ENCODE peak calls at places on chromosomes 2 and 18, in four cellular contexts. I, H, C and V are unnamed samples.

GRCh38 chr2:3522851-3523481 is 3.6 kb upstream of the ADI1 start:
- DNase-seq in H (no peak), C (no peak), I (no peak), V (peak)

GRCh38 chr2:88055049-88055435 is 541 bp downstream of the KRCC1 start:
- DNase-seq in H (no peak), C (no peak), I (no peak), V (no peak)

GRCh38 chr2:112692496-112692911 is 28.3 kb upstream of the NT5DC4 start:
- DNase-seq in H (peak), I (peak), C (peak), V (peak)

GRCh38 chr2:156455366-156455975 is 19.3 kb downstream of the GPD2 start:
- DNase-seq in I (no peak), H (peak), C (no peak), V (no peak)

GRCh38 chr2:95384854-95385569 is 17.5 kb upstream of the FAHD2A start:
- DNase-seq in I (no peak), C (no peak), H (no peak), V (no peak)

GRCh38 chr18:73279499-73279898 is 411.7 kb upstream of the NETO1 start:
- DNase-seq in C (no peak), H (no peak), I (no peak), V (no peak)

GRCh38 chr18:9915291-9916066 is 1.7 kb downstream of the VAPA start:
- DNase-seq in C (no peak), H (no peak), I (no peak), V (no peak)

GRCh38 chr2:187055463-187055862 is 206.5 kb upstream of the ZSWIM2 start:
- DNase-seq in C (no peak), I (no peak), H (peak), V (no peak)

GRCh38 chr2:135994281-135994680 is 8.9 kb upstream of the DARS1 start:
- DNase-seq in I (no peak), H (no peak), C (no peak), V (no peak)

DNA sequence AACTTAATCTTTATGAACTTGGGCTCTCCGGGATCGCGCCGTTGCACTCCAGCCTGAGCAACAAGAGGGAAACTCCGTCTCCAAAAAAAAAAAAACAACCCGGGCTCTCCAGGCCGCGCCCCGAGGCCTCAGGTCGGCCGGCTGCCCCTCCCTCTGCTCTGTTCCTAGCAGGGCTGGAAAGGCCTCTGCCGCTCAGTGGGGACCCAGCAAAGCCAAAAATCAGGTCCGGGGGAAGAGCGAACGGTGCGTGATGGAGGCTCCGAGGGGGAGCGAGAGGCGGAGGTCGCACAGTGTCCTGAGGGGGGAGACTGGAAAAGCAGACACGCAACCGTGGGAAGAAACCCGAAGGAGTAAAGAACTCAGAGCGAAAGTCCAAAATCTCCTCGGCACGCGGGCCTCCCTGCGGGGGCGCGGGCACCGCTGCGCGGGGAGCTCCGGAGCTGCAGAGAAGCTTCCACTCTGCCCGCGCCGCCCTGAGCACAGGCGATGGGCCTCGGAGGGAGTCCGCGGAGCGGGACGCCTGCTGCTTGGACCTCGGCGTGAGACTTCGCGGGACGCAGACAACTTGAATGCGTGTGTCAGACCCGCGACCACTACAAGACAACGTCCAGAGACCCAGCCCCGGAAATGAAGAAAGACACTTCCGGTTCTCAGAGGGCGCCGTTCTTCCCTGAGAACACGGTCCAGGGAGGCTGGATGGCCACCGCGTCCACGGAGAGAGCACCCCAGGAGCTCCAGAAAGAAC is 219.7 kb downstream of the DPP10 start:
- DNase-seq in H (no peak), I (no peak), C (peak), V (no peak)
- H3K4me3 ChIP-seq in H (peak), I (no peak), C (peak), V (no peak)

GRCh38 chr2:47519147-47519537 is 116.2 kb downstream of the MSH2 start:
- DNase-seq in I (no peak), H (no peak), C (no peak), V (no peak)

GRCh38 chr2:47519604-47520301 is 116.8 kb downstream of the MSH2 start:
- DNase-seq in H (no peak), I (no peak), C (no peak), V (no peak)

GRCh38 chr2:47520302-47520630 is 117.3 kb downstream of the MSH2 start:
- DNase-seq in I (no peak), H (no peak), C (no peak), V (no peak)

GRCh38 chr2:47516496-47517104 is 113.6 kb downstream of the MSH2 start:
- DNase-seq in H (no peak), C (no peak), I (no peak), V (no peak)

GRCh38 chr2:47518497-47519146 is 115.7 kb downstream of the MSH2 start:
- DNase-seq in I (no peak), C (no peak), H (no peak), V (no peak)
- TF ChIP-seq CTCF in I (no peak), C (no peak), H (no peak), V (no peak)

DNA sequence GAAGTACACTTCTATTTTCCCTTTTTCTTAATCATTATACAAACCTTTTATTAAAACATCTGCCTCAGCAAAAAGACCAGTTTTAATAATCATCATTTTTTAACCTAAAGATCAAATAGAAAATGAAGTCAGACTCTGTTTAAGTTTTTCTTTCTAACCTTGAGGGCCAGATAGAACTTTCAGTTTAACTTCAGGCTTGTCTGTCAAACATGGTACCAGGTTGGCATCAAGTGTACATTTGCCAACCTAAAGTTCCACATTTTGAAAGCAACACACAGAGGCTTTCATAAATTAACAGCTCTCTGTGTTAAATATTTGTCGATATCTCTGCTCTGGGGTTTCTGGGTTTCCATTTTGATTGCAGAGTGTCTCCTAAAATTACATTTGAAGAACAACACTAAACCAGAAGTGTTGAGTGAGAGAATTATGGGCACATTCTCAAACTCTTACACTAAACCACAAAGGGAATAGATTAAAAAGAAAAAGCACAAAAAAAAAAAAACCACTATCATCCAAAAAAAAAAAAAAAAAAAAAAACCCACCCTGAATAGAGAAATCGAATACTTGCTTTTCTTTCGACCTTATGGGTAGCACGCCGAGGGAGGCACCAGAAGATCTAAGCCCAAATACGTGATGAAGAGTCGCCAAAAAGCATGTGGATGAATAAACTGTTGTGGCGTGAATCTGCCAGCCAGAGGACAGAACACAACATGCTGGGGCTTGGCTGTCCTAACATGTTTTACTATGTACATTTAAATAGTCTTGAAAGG is 166.2 kb downstream of the TCF4 start:
- DNase-seq in H (peak), I (no peak), C (no peak), V (no peak)
- H3K4me3 ChIP-seq in H (peak), I (peak), C (peak), V (peak)

DNA sequence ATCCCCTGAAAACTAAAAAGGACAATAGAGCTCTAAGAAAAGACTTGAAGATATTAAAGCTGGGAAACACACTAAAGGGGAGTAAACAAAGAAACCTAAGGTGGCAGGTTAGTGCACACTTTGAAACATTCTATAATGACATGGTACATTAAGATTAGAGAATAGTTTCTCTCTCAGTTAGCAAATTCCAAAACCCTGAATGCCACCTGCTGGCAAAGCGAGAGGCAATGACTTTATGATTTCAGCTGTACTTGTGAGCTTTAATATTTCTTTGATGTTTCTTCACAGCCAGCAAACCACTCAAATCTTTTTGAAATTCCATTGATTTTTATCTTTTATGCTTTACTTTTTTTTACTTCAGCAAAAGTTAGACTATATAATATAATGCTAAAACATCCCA is 86.3 kb downstream of the LRP2 start:
- DNase-seq in I (no peak), H (peak), C (no peak), V (no peak)
- TF ChIP-seq CTCF in I (no peak), H (peak), C (no peak), V (no peak)

DNA sequence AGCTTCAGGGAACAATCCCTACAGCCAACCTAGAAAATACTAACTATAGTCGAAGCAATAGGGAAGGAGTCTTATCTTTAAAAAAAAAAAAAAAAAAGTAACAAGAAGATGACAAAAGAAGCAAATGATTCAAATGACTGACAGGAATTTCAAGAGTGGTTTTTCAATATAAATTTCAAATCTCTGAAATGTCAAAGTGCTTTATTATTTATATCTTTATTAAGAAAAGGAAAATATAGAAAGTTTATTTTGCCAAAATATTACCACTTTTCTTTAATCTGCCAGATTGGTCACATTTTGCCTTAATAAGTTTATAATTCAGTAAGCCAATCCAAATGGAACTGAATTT is 63.5 kb upstream of the HNRNPA3 start:
- DNase-seq in I (no peak), H (no peak), C (no peak), V (no peak)
- H3K4me3 ChIP-seq in I (no peak), H (no peak), C (peak), V (no peak)

DNA sequence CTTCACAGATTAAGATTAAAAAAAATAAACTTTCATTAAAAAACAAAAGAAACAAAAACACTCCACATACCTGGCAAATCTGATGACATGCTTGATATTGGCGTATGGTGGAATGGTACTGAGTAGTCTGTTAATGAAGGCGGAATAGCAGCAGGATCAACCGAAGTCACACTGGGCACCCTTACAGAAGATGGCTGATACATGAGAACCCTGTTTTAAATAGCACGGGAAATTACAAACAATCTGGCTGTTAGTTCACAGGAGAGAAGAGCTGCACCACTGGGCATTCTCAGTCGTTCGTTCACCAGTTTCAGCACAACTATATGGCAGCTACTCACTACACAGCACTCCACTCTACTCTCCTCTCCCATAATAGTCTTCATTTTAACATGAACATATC is 64.0 kb upstream of the ST8SIA5 start:
- DNase-seq in H (no peak), I (no peak), C (no peak), V (no peak)
- TF ChIP-seq CTCF in H (no peak), I (no peak), C (no peak), V (no peak)

GRCh38 chr18:44788334-44788733 is 107.6 kb downstream of the SETBP1 start:
- DNase-seq in I (no peak), C (no peak), H (no peak), V (no peak)

GRCh38 chr18:44789704-44790103 is 109.0 kb downstream of the SETBP1 start:
- DNase-seq in H (peak), I (no peak), C (no peak), V (no peak)

GRCh38 chr18:44786257-44786656 is 105.6 kb downstream of the SETBP1 start:
- DNase-seq in C (no peak), H (no peak), I (no peak), V (no peak)

GRCh38 chr18:44783371-44783770 is 102.7 kb downstream of the SETBP1 start:
- DNase-seq in C (no peak), I (no peak), H (no peak), V (no peak)

DNA sequence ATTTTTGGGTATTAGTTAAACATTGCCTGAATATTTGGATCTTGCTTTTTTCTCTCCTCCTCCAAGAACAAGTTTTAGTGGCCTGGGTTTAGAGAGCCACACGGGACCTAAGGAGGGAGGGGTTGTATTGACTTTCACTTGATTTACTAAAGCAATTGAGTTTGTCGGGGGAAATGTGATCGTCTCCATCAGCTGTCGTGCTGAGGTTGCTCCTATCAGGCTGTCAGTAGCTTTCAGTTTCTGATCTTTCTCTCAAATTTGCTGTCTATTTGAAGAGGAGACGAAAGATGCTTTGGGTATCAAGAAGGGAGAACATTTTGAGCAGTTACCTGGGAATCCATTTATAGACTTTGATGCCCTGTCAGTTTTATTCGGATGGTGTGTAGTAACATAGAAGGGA is 106.0 kb downstream of the SETBP1 start:
- DNase-seq in H (no peak), I (no peak), C (no peak), V (no peak)
- H3K4me3 ChIP-seq in H (no peak), I (no peak), C (no peak), V (no peak)

GRCh38 chr2:26230806-26231205 is 13.6 kb downstream of the HADHA start:
- DNase-seq in I (no peak), H (no peak), C (no peak), V (no peak)

GRCh38 chr2:26238301-26238958 is 6.0 kb downstream of the HADHA start:
- DNase-seq in H (no peak), I (no peak), C (peak), V (no peak)

GRCh38 chr2:26229595-26229994 is 14.8 kb downstream of the HADHA start:
- DNase-seq in I (no peak), C (no peak), H (no peak), V (no peak)

GRCh38 chr2:26237868-26238267 is 6.6 kb downstream of the HADHA start:
- DNase-seq in H (no peak), C (no peak), I (no peak), V (no peak)

GRCh38 chr2:26235089-26235488 is 9.3 kb downstream of the HADHA start:
- DNase-seq in H (no peak), C (no peak), I (no peak), V (no peak)
- TF ChIP-seq CTCF in H (peak), C (no peak), I (no peak), V (no peak)

DNA sequence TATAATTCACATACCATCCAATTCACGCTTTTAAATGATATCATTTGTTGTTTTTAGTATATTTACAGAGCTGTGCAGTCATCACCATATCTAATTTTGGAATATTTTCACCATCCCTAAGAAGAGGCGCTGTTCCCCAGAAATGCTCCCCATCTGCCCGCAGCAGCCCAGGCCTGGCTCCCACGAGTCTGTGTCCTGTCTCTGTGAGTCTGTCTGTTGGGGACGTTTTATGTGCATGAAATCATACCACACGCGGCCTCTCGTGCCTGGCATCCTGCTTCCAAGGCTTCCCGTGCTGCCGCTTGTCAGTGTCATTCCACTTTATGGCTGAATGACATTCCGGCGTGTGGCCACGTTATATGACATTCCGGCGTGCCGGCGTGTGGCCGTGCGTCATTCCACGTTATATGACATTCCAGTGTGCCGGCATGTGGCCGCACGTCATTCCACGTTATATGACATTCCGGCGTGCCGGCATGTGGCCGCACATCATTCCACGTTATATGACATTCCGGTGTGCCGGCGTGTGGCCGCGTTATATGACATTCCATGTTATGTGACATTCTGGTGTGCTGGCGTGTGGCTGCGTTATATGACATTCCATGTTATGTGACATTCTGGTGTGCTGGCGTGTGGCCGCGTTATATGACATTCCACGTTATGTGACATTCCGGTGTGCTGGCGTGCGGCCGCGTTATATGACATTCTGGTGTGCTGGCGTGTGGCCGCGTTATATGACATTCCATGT is 276.4 kb downstream of the TWIST2 start:
- DNase-seq in H (no peak), C (no peak), I (no peak), V (no peak)
- H3K4me3 ChIP-seq in H (no peak), C (no peak), I (no peak), V (no peak)

GRCh38 chr18:46556590-46557206 is 100.3 kb downstream of the LOXHD1 start:
- DNase-seq in C (no peak), H (no peak), I (no peak), V (no peak)

GRCh38 chr18:46554406-46554805 is 102.6 kb downstream of the LOXHD1 start:
- DNase-seq in I (no peak), H (no peak), C (no peak), V (no peak)

GRCh38 chr18:46555213-46555612 is 101.8 kb downstream of the LOXHD1 start:
- DNase-seq in I (no peak), H (no peak), C (no peak), V (no peak)

GRCh38 chr18:46559296-46559695 is 97.7 kb downstream of the LOXHD1 start:
- DNase-seq in I (no peak), H (no peak), C (no peak), V (no peak)

GRCh38 chr18:46555724-46556123 is 101.3 kb downstream of the LOXHD1 start:
- DNase-seq in C (no peak), I (no peak), H (no peak), V (no peak)
- TF ChIP-seq CTCF in C (peak), I (peak), H (peak), V (peak)